ENCODE peak calls at places on chromosome 12, in five cellular contexts. L is IMR-90, C is brain microvascular endothelial cell, F is endodermal cell, W is left lung. J is an unnamed sample.

GRCh38 chr12:3931721-3932120 is 58.5 kb upstream of the PARP11 start:
- DNase-seq in L (no peak), C (no peak), F (no peak), W (no peak), J (no peak)

GRCh38 chr12:110312581-110313360 is 31.7 kb downstream of the ATP2A2 start:
- DNase-seq in L (peak; percentile 72), C (peak; percentile 60), F (peak; percentile 30), W (no peak), J (no peak)

GRCh38 chr12:119334459-119335170 is at the start of gene CCDC60:
- DNase-seq in L (no peak), C (no peak), F (peak; percentile 98), W (no peak), J (no peak)

GRCh38 chr12:21819236-21819635 is 44.7 kb upstream of the KCNJ8 start:
- DNase-seq in L (peak; percentile 63), C (peak; percentile 56), F (no peak), W (no peak), J (no peak)

GRCh38 chr12:89355243-89356068 is 3.2 kb upstream of the DUSP6 start:
- DNase-seq in L (no peak), C (no peak), F (no peak), W (no peak), J (no peak)

GRCh38 chr12:114902665-114903393 is 218.9 kb upstream of the TBX3 start:
- DNase-seq in L (peak; percentile 96), C (peak; percentile 45), F (peak; percentile 67), W (no peak), J (no peak)

GRCh38 chr12:58711968-58712367 is 208.3 kb downstream of the LRIG3 start:
- DNase-seq in L (peak; percentile 80), C (peak; percentile 68), F (no peak), W (no peak), J (no peak)

GRCh38 chr12:108773798-108774788 is 42.8 kb upstream of the CORO1C start:
- DNase-seq in L (peak; percentile 68), C (peak; percentile 75), F (peak; percentile 62), W (peak; percentile 80), J (peak; percentile 76)

GRCh38 chr12:30126944-30127343 is 343.2 kb upstream of the TMTC1 start:
- DNase-seq in L (no peak), C (no peak), F (no peak), W (no peak), J (no peak)

GRCh38 chr12:50195832-50196231 is 28.7 kb upstream of the CERS5 start:
- DNase-seq in L (no peak), C (no peak), F (no peak), W (no peak), J (no peak)

GRCh38 chr12:49212572-49212971 is 23.7 kb upstream of the TUBA1A start:
- DNase-seq in L (no peak), C (no peak), F (peak; percentile 44), W (no peak), J (no peak)

GRCh38 chr12:6056406-6057211 is 67.9 kb downstream of the VWF start:
- DNase-seq in L (no peak), C (no peak), F (peak; percentile 91), W (no peak), J (no peak)

GRCh38 chr12:11649413-11650278 is at the start of gene ETV6:
- DNase-seq in L (peak; percentile 93), C (peak; percentile 83), F (peak; percentile 91), W (peak; percentile 87), J (peak; percentile 75)

GRCh38 chr12:132148368-132149045 is 4.2 kb downstream of the NOC4L start:
- DNase-seq in L (no peak), C (no peak), F (no peak), W (peak; percentile 65), J (no peak)

GRCh38 chr12:60257063-60257462 is 661.2 kb downstream of the SLC16A7 start:
- DNase-seq in L (peak; percentile 86), C (peak; percentile 80), F (no peak), W (no peak), J (no peak)

GRCh38 chr12:126159139-126159538 is 1093.9 kb downstream of the AACS start:
- DNase-seq in L (no peak), C (no peak), F (no peak), W (no peak), J (no peak)

GRCh38 chr12:57047981-57048380 is 1.9 kb downstream of the MYO1A start:
- DNase-seq in L (peak; percentile 43), C (no peak), F (no peak), W (no peak), J (no peak)

GRCh38 chr12:116138380-116138779 is 139.1 kb downstream of the MED13L start:
- DNase-seq in L (no peak), C (no peak), F (no peak), W (no peak), J (no peak)

GRCh38 chr12:119245904-119246494 is 67.3 kb downstream of the HSPB8 start:
- DNase-seq in L (no peak), C (no peak), F (no peak), W (no peak), J (no peak)

GRCh38 chr12:6376965-6377666 is 1.8 kb upstream of the SCNN1A start:
- DNase-seq in L (no peak), C (no peak), F (peak; percentile 62), W (no peak), J (no peak)

GRCh38 chr12:123075092-123075491 is 75.8 kb downstream of the PITPNM2 start:
- DNase-seq in L (no peak), C (no peak), F (no peak), W (peak; percentile 40), J (no peak)

GRCh38 chr12:6824962-6825381 is 3.2 kb upstream of the P3H3 start:
- DNase-seq in L (peak; percentile 52), C (peak; percentile 20), F (no peak), W (no peak), J (no peak)

GRCh38 chr12:130014485-130014807 is 110.6 kb upstream of the TMEM132D start:
- DNase-seq in L (no peak), C (no peak), F (peak; percentile 90), W (no peak), J (no peak)

DNA sequence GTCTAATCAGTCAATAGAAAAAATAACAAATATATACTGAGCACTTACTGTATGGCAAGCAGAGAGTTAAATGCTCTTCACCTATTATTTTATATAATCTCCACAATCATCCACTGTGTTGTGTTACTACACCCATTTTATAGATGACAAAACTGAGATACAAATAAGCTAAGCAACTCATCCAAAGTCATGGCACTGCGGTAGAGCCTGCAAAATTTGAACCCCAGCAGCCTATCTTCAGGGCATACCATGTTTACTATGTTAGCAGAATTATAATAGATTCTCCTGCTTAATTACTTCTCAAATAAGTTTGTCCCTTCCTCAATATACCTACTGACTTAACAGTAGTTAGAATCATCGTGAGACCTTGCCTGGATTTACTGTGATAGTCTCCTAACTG is 53.6 kb upstream of the PCED1B start:
- DNase-seq in L (no peak), C (no peak), F (no peak), W (no peak), J (no peak)
- TF ChIP-seq CTCF in L (no peak), C (no peak), F (no peak), W (no peak), J (no peak)

GRCh38 chr12:111314949-111315539 is 53.9 kb downstream of the PHETA1 start:
- DNase-seq in L (no peak), C (no peak), F (no peak), W (peak; percentile 17), J (no peak)

GRCh38 chr12:111311011-111311410 is 57.9 kb downstream of the PHETA1 start:
- DNase-seq in L (no peak), C (no peak), F (no peak), W (no peak), J (no peak)

GRCh38 chr12:111312016-111312415 is 56.9 kb downstream of the PHETA1 start:
- DNase-seq in L (no peak), C (no peak), F (no peak), W (peak; percentile 66), J (no peak)

GRCh38 chr12:111312708-111313107 is 56.2 kb downstream of the PHETA1 start:
- DNase-seq in L (no peak), C (no peak), F (no peak), W (peak; percentile 13), J (no peak)

GRCh38 chr12:111313833-111314259 is 55.0 kb downstream of the PHETA1 start:
- DNase-seq in L (peak; percentile 57), C (peak; percentile 40), F (peak; percentile 98), W (peak; percentile 91), J (peak; percentile 12)
- TF ChIP-seq CTCF in L (peak; percentile 85), C (peak; percentile 99), F (peak; percentile 98), W (peak; percentile 94), J (peak; percentile 95)

GRCh38 chr12:10140001-10140400 is 10.0 kb upstream of the CLEC7A start:
- DNase-seq in L (peak; percentile 70), C (peak; percentile 42), F (peak; percentile 76), W (no peak), J (peak; percentile 25)
- TF ChIP-seq CTCF in L (peak; percentile 82), C (peak; percentile 57), F (peak; percentile 99), W (peak; percentile 48), J (peak; percentile 38)

GRCh38 chr12:47488888-47489287 is 216.9 kb downstream of the RPAP3 start:
- DNase-seq in L (no peak), C (no peak), F (no peak), W (no peak), J (no peak)

GRCh38 chr12:47491516-47491915 is 214.3 kb downstream of the RPAP3 start:
- DNase-seq in L (no peak), C (no peak), F (no peak), W (no peak), J (no peak)

DNA sequence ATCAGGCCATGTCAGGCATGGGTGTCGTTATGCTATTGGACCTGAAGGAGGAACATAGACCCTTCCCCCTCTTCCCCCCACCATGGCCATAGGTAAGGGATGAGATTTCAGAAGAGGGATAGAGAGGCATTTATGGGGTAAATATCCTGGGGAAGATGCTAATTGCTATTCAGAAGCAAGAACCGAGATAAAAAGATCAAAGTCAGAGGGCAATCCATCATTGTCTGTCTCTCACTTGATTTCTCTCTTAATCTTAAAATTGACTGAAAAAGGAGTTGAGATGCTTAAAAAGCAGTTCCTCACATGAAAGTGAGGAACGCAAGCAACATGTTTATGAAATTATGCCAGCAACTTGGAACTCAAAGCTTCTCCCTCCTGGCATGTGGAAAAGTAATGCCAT is 212.0 kb downstream of the RPAP3 start:
- DNase-seq in L (no peak), C (no peak), F (no peak), W (no peak), J (no peak)
- TF ChIP-seq CTCF in L (no peak), C (no peak), F (no peak), W (no peak), J (no peak)

GRCh38 chr12:52023976-52024688 is 17.4 kb downstream of the TAMALIN start:
- DNase-seq in L (no peak), C (no peak), F (no peak), W (no peak), J (no peak)
- TF ChIP-seq CTCF in L (no peak), C (no peak), F (peak; percentile 44), W (peak; percentile 37), J (no peak)

DNA sequence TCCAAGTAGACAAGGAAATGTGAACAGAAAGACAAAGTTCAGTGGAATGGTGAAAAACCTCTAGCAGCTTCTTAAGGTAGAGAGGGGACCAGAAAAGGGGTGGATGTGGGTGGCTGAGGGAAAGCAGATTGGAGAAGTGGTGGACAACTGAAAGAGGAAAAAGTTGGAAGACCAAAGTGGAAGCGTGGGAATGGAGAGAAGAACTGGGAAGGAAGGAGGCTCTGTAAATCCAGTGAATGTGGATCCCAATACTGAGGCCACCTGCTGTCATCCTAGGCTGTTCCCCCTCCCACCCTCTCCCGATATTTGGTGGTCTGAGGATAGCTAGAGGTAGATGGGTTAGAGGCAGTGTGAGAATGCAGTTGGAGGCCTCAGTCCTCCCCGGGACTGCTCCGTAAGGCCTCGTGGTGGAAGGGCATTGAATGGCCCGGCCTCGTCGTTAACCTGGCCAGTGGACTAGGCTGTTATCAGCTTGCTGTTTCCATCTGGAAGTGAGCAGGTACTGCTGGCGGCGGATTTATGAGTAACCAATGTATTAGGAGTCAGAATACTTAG is 822 bp upstream of the POU6F1 start:
- DNase-seq in L (no peak), C (peak; percentile 0), F (peak; percentile 83), W (no peak), J (no peak)
- TF ChIP-seq CTCF in L (no peak), C (no peak), F (peak; percentile 34), W (no peak), J (no peak)